ENCODE peak calls at places on chromosome 14, in four cellular contexts. One of them, this sample, is unnamed.

GRCh38 chr14:75648066-75648838 is 12.4 kb downstream of the ERG28 start:
- DNase-seq in GM23338: no peak
- DNase-seq in WERI-Rb-1: no peak
- DNase-seq in CD8-positive, alpha-beta T cell: no peak
- DNase-seq in this sample: no peak

GRCh38 chr14:83575301-83575700 is 1954.6 kb upstream of the FLRT2 start:
- DNase-seq in GM23338: no peak
- DNase-seq in WERI-Rb-1: no peak
- DNase-seq in CD8-positive, alpha-beta T cell: no peak
- DNase-seq in this sample: no peak

GRCh38 chr14:101561145-101561896 is at the start of gene DIO3:
- DNase-seq in GM23338: peak; percentile 93
- DNase-seq in WERI-Rb-1: peak; percentile 18
- DNase-seq in CD8-positive, alpha-beta T cell: no peak
- DNase-seq in this sample: no peak

GRCh38 chr14:87944987-87945604 is 47.9 kb downstream of the GALC start:
- DNase-seq in GM23338: peak; percentile 64
- DNase-seq in WERI-Rb-1: no peak
- DNase-seq in CD8-positive, alpha-beta T cell: no peak
- DNase-seq in this sample: no peak

GRCh38 chr14:95008445-95009217 is 148.7 kb downstream of the DICER1 start:
- DNase-seq in GM23338: no peak
- DNase-seq in WERI-Rb-1: no peak
- DNase-seq in CD8-positive, alpha-beta T cell: no peak
- DNase-seq in this sample: no peak

GRCh38 chr14:54444003-54444402 is 2.8 kb upstream of the CNIH1 start:
- DNase-seq in GM23338: no peak
- DNase-seq in WERI-Rb-1: no peak
- DNase-seq in CD8-positive, alpha-beta T cell: no peak
- DNase-seq in this sample: no peak

GRCh38 chr14:95663226-95663797 is 22.9 kb upstream of the TCL1B start:
- DNase-seq in GM23338: no peak
- DNase-seq in WERI-Rb-1: no peak
- DNase-seq in CD8-positive, alpha-beta T cell: no peak
- DNase-seq in this sample: no peak

GRCh38 chr14:104113631-104114420 is 24.6 kb upstream of the KIF26A start:
- DNase-seq in GM23338: no peak
- DNase-seq in WERI-Rb-1: peak; percentile 4
- DNase-seq in CD8-positive, alpha-beta T cell: no peak
- DNase-seq in this sample: no peak

GRCh38 chr14:41609704-41610183 is 3.1 kb downstream of the LRFN5 start:
- DNase-seq in GM23338: peak; percentile 89
- DNase-seq in WERI-Rb-1: peak; percentile 9
- DNase-seq in CD8-positive, alpha-beta T cell: peak; percentile 19
- DNase-seq in this sample: no peak

GRCh38 chr14:81480741-81481140 is 52.9 kb downstream of the SEL1L start:
- DNase-seq in GM23338: no peak
- DNase-seq in WERI-Rb-1: no peak
- DNase-seq in CD8-positive, alpha-beta T cell: no peak
- DNase-seq in this sample: no peak

GRCh38 chr14:100546051-100546443 is 41.2 kb downstream of the BEGAIN start:
- DNase-seq in GM23338: no peak
- DNase-seq in WERI-Rb-1: no peak
- DNase-seq in CD8-positive, alpha-beta T cell: no peak
- DNase-seq in this sample: no peak

GRCh38 chr14:100899841-100900771 is 3.4 kb downstream of the RTL1 start:
- DNase-seq in GM23338: peak; percentile 65
- DNase-seq in WERI-Rb-1: no peak
- DNase-seq in CD8-positive, alpha-beta T cell: no peak
- DNase-seq in this sample: no peak

GRCh38 chr14:33657478-33657877 is 293.4 kb downstream of the EGLN3 start:
- DNase-seq in GM23338: no peak
- DNase-seq in WERI-Rb-1: no peak
- DNase-seq in CD8-positive, alpha-beta T cell: no peak
- DNase-seq in this sample: no peak

GRCh38 chr14:99257122-99257672 is 14.8 kb downstream of the BCL11B start:
- DNase-seq in GM23338: no peak
- DNase-seq in WERI-Rb-1: no peak
- DNase-seq in CD8-positive, alpha-beta T cell: no peak
- DNase-seq in this sample: no peak

GRCh38 chr14:99538275-99538674 is 57.1 kb downstream of the CCNK start:
- DNase-seq in GM23338: no peak
- DNase-seq in WERI-Rb-1: no peak
- DNase-seq in CD8-positive, alpha-beta T cell: no peak
- DNase-seq in this sample: no peak

GRCh38 chr14:33794791-33795300 is 156.0 kb downstream of the EGLN3 start:
- DNase-seq in GM23338: no peak
- DNase-seq in WERI-Rb-1: no peak
- DNase-seq in CD8-positive, alpha-beta T cell: no peak
- DNase-seq in this sample: no peak

GRCh38 chr14:91883770-91884169 is 16.4 kb upstream of the TC2N start:
- DNase-seq in GM23338: no peak
- DNase-seq in WERI-Rb-1: no peak
- DNase-seq in CD8-positive, alpha-beta T cell: no peak
- DNase-seq in this sample: no peak

GRCh38 chr14:53620325-53620716 is 336.3 kb downstream of the BMP4 start:
- DNase-seq in GM23338: no peak
- DNase-seq in WERI-Rb-1: no peak
- DNase-seq in CD8-positive, alpha-beta T cell: no peak
- DNase-seq in this sample: no peak

GRCh38 chr14:75653563-75653962 is 7.1 kb downstream of the ERG28 start:
- DNase-seq in GM23338: no peak
- DNase-seq in WERI-Rb-1: no peak
- DNase-seq in CD8-positive, alpha-beta T cell: no peak
- DNase-seq in this sample: no peak

GRCh38 chr14:24207104-24207543 is 1.6 kb downstream of the TSSK4 start:
- DNase-seq in GM23338: no peak
- DNase-seq in WERI-Rb-1: no peak
- DNase-seq in CD8-positive, alpha-beta T cell: peak; percentile 53
- DNase-seq in this sample: peak; percentile 22

GRCh38 chr14:61811882-61812346 is 49.7 kb downstream of the SNAPC1 start:
- DNase-seq in GM23338: peak; percentile 57
- DNase-seq in WERI-Rb-1: no peak
- DNase-seq in CD8-positive, alpha-beta T cell: no peak
- DNase-seq in this sample: no peak

GRCh38 chr14:22650960-22651521 is 6.9 kb upstream of the OR6J1 start:
- DNase-seq in GM23338: no peak
- DNase-seq in WERI-Rb-1: no peak
- DNase-seq in CD8-positive, alpha-beta T cell: no peak
- DNase-seq in this sample: peak; percentile 8

GRCh38 chr14:52351191-52351560 is 37.1 kb downstream of the PTGER2 start:
- DNase-seq in GM23338: no peak
- DNase-seq in WERI-Rb-1: no peak
- DNase-seq in CD8-positive, alpha-beta T cell: no peak
- DNase-seq in this sample: no peak

GRCh38 chr14:95261616-95262510 is 57.8 kb downstream of the CLMN start:
- DNase-seq in GM23338: no peak
- DNase-seq in WERI-Rb-1: no peak
- DNase-seq in CD8-positive, alpha-beta T cell: no peak
- DNase-seq in this sample: peak; percentile 52

GRCh38 chr14:88617479-88617878 is 54.6 kb downstream of the ZC3H14 start:
- DNase-seq in GM23338: no peak
- DNase-seq in WERI-Rb-1: no peak
- DNase-seq in CD8-positive, alpha-beta T cell: no peak
- DNase-seq in this sample: no peak

GRCh38 chr14:34347683-34348082 is 114.4 kb downstream of the SPTSSA start:
- DNase-seq in GM23338: no peak
- DNase-seq in WERI-Rb-1: no peak
- DNase-seq in CD8-positive, alpha-beta T cell: no peak
- DNase-seq in this sample: no peak

GRCh38 chr14:24941719-24942118 is 108.2 kb downstream of the STXBP6 start:
- DNase-seq in GM23338: peak; percentile 33
- DNase-seq in WERI-Rb-1: no peak
- DNase-seq in CD8-positive, alpha-beta T cell: no peak
- DNase-seq in this sample: no peak

GRCh38 chr14:97783001-97783400 is 985.8 kb downstream of the VRK1 start:
- DNase-seq in GM23338: no peak
- DNase-seq in WERI-Rb-1: no peak
- DNase-seq in CD8-positive, alpha-beta T cell: no peak
- DNase-seq in this sample: no peak

GRCh38 chr14:53542692-53543091 is 389.6 kb upstream of the DDHD1 start:
- DNase-seq in GM23338: no peak
- DNase-seq in WERI-Rb-1: no peak
- DNase-seq in CD8-positive, alpha-beta T cell: no peak
- DNase-seq in this sample: no peak

GRCh38 chr14:101098641-101099040 is 195.1 kb upstream of the RTL1 start:
- DNase-seq in GM23338: no peak
- DNase-seq in WERI-Rb-1: no peak
- DNase-seq in CD8-positive, alpha-beta T cell: no peak
- DNase-seq in this sample: no peak

GRCh38 chr14:54815016-54815415 is 87.6 kb downstream of the GCH1 start:
- DNase-seq in GM23338: no peak
- DNase-seq in WERI-Rb-1: no peak
- DNase-seq in CD8-positive, alpha-beta T cell: no peak
- DNase-seq in this sample: no peak

GRCh38 chr14:32561520-32561919 is 232.4 kb downstream of the AKAP6 start:
- DNase-seq in GM23338: peak; percentile 16
- DNase-seq in WERI-Rb-1: no peak
- DNase-seq in CD8-positive, alpha-beta T cell: no peak
- DNase-seq in this sample: no peak

GRCh38 chr14:75981426-75981825 is 369 bp downstream of the TGFB3 start:
- DNase-seq in GM23338: peak; percentile 61
- DNase-seq in WERI-Rb-1: no peak
- DNase-seq in CD8-positive, alpha-beta T cell: peak; percentile 49
- DNase-seq in this sample: no peak

GRCh38 chr14:68401320-68401719 is 391.5 kb downstream of the ZFP36L1 start:
- DNase-seq in GM23338: no peak
- DNase-seq in WERI-Rb-1: no peak
- DNase-seq in CD8-positive, alpha-beta T cell: no peak
- DNase-seq in this sample: no peak
- H3K27ac ChIP-seq in GM23338: no peak overlapping the region
- H3K27ac ChIP-seq in WERI-Rb-1: no peak overlapping the region
- H3K27ac ChIP-seq in CD8-positive, alpha-beta T cell: no peak overlapping the region
- H3K27ac ChIP-seq in this sample: peak overlapping the region; percentile 29

DNA sequence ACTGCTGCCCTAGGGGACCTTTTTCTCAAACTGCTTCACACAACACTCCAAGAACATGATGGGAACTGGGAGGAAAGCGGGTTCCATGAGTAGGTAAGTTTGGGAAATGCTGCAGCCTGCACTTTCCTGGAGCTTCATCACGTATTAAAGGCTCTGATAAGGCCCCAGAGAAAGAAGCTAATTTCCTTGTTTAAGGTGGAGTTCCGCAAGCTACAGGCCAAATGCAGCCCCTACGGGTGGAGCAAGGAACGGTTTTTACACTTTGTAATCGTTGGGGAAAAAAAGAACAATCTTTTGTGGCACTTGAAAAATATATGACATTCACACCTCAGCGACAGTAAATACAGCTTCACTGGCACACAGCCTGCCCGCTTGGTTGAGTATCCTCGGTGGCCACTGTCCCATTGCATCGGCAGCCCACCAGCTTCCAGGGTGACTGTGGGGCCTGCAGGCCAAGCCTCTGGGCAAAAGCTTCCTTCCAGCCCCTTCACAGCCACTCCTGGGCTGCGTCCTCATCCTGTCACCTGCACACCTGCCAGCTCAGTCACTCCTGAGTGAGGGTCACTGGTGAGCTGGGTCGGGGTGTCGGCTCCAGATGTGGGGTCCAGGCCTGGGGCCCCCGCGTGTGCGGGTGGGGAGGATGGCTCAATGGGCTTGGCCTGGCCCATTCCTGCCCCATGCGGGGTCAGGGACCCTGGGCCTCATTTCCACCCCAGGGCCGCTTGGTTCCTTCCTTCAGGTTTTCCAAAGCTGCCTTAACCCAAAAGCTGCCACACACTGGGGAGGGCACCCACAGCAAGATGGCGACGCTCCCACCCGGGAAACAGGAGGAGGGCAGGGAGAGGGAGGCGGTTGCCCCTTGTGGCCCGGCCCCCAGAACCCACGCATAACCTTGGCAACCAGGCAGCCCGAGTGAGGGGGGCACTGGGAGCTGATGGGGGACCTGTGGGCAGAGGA is 2.4 kb downstream of the AMN start:
- DNase-seq in GM23338: peak; percentile 44
- DNase-seq in WERI-Rb-1: no peak
- DNase-seq in CD8-positive, alpha-beta T cell: no peak
- DNase-seq in this sample: no peak
- TF ChIP-seq CTCF in GM23338: peak; percentile 31
- TF ChIP-seq CTCF in WERI-Rb-1: peak; percentile 10
- TF ChIP-seq CTCF in CD8-positive, alpha-beta T cell: no peak
- TF ChIP-seq CTCF in this sample: no peak

DNA sequence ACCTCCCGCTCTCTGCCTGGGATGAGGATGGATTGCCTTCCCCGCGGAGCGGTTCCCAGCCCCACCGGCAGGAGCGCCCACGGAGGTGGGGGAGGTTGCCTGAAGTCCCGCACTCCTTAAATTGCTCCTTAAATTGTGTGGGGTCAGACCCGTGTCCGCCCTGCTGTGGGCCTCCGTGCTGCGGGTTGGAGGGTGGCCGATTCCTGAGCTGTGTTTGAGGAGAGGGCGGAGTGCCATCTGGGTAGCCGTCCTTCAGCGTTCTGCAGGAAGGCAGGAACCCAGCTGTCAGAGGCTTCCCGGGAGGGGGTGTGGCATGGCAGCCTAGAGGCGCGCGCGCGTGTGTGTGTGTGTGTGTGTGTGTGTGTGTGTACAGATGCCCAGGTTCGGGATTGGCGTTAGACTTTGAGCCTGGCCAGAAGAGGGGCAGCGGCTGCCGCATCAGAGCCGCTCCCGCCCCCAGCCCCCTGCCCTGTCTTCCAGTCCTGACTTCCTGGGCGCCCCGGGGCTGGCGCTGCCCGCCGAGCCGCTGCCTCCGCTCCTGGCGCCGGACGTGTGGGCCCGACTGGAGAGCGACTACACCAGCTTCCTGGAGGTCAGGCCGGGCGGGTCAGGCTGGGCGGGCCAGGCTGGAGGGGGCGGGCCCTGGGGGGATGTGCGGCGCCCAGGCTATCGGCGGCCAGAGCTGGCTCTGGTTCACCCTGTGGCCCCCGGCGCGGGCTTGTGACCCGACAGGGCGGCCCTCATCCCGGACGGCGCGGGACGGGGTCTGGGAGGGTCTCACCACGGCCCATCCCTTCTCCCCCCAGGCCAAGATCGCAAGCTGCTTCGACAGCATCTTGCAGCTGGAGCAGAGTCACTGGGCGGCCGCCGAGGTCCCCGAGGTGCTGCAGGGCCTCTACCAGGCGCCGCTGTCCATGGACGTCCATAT is 9.2 kb downstream of the EXOC3L4 start:
- DNase-seq in GM23338: peak; percentile 55
- DNase-seq in WERI-Rb-1: peak; percentile 86
- DNase-seq in CD8-positive, alpha-beta T cell: no peak
- DNase-seq in this sample: no peak
- H3K4me3 ChIP-seq in GM23338: peak overlapping the region; percentile 51
- H3K4me3 ChIP-seq in WERI-Rb-1: peak overlapping the region; percentile 37
- H3K4me3 ChIP-seq in CD8-positive, alpha-beta T cell: no peak overlapping the region
- H3K4me3 ChIP-seq in this sample: peak overlapping the region; percentile 54

DNA sequence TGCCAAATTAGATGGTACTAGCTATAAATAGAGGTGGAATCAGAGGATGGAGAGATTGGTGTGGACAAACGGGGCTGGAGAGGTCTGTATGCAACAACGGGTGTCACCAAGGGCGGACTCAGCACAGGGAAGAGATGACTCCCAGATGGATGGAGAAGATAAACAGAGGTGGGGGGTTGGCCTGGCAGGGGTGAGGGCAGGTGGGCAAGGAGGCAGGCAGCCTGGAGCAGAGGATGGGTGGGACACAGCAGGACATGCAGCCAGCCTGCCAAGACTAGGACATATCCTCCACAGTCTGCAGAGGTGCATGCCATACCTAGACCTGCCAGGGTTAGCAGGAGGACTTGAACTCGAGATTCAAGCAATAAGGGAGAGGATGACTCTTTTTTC is 56.2 kb downstream of the TTC7B start:
- DNase-seq in GM23338: no peak
- DNase-seq in WERI-Rb-1: no peak
- DNase-seq in CD8-positive, alpha-beta T cell: no peak
- DNase-seq in this sample: peak; percentile 63
- H3K27ac ChIP-seq in GM23338: no peak overlapping the region
- H3K27ac ChIP-seq in WERI-Rb-1: no peak overlapping the region
- H3K27ac ChIP-seq in CD8-positive, alpha-beta T cell: no peak overlapping the region
- H3K27ac ChIP-seq in this sample: no peak overlapping the region